ENCODE peak calls at places on chromosomes 2 and 18, in ten cellular contexts. One of them, this sample, is unnamed.

GRCh38 chr18:10197097-10197496 is 257.3 kb upstream of the APCDD1 start:
- DNase-seq in suprapubic skin: no peak
- DNase-seq in prostate gland: no peak
- DNase-seq in vagina: no peak
- DNase-seq in K562: no peak
- DNase-seq in HCT116: no peak
- DNase-seq in transverse colon: no peak
- DNase-seq in GM12891: no peak
- DNase-seq in GM12878: no peak
- DNase-seq in SK-N-SH: no peak
- DNase-seq in this sample: no peak

GRCh38 chr2:237742191-237742590 is 56.4 kb upstream of the RBM44 start:
- DNase-seq in suprapubic skin: no peak
- DNase-seq in SK-N-SH: no peak
- DNase-seq in prostate gland: no peak
- DNase-seq in GM12878: no peak
- DNase-seq in transverse colon: no peak
- DNase-seq in HCT116: no peak
- DNase-seq in K562: no peak
- DNase-seq in vagina: no peak
- DNase-seq in GM12891: no peak
- DNase-seq in this sample: no peak

GRCh38 chr2:102027036-102027702 is 35.4 kb downstream of the IL1R2 start:
- DNase-seq in prostate gland: no peak
- DNase-seq in transverse colon: no peak
- DNase-seq in vagina: no peak
- DNase-seq in HCT116: no peak
- DNase-seq in suprapubic skin: no peak
- DNase-seq in GM12891: no peak
- DNase-seq in K562: no peak
- DNase-seq in SK-N-SH: no peak
- DNase-seq in GM12878: no peak
- DNase-seq in this sample: no peak

GRCh38 chr2:43136862-43137261 is 89.5 kb downstream of the ZFP36L2 start:
- DNase-seq in GM12891: no peak
- DNase-seq in GM12878: no peak
- DNase-seq in suprapubic skin: no peak
- DNase-seq in SK-N-SH: peak
- DNase-seq in HCT116: no peak
- DNase-seq in vagina: no peak
- DNase-seq in K562: no peak
- DNase-seq in transverse colon: no peak
- DNase-seq in prostate gland: no peak
- DNase-seq in this sample: no peak

GRCh38 chr2:8487461-8487932 is 194.4 kb upstream of the ID2 start:
- DNase-seq in GM12891: no peak
- DNase-seq in vagina: no peak
- DNase-seq in transverse colon: no peak
- DNase-seq in SK-N-SH: no peak
- DNase-seq in K562: no peak
- DNase-seq in suprapubic skin: peak
- DNase-seq in prostate gland: no peak
- DNase-seq in GM12878: no peak
- DNase-seq in HCT116: no peak
- DNase-seq in this sample: no peak

GRCh38 chr2:29326926-29327325 is 211.7 kb downstream of the CLIP4 start:
- DNase-seq in prostate gland: no peak
- DNase-seq in SK-N-SH: no peak
- DNase-seq in GM12878: no peak
- DNase-seq in vagina: no peak
- DNase-seq in K562: no peak
- DNase-seq in suprapubic skin: no peak
- DNase-seq in transverse colon: no peak
- DNase-seq in HCT116: no peak
- DNase-seq in GM12891: no peak
- DNase-seq in this sample: no peak

GRCh38 chr2:181790716-181791649 is 100.5 kb upstream of the ITPRID2 start:
- DNase-seq in HCT116: peak
- DNase-seq in transverse colon: peak
- DNase-seq in suprapubic skin: no peak
- DNase-seq in prostate gland: no peak
- DNase-seq in GM12891: no peak
- DNase-seq in vagina: no peak
- DNase-seq in K562: no peak
- DNase-seq in SK-N-SH: no peak
- DNase-seq in GM12878: peak
- DNase-seq in this sample: no peak

GRCh38 chr2:210302326-210302725 is 12.6 kb downstream of the MYL1 start:
- DNase-seq in prostate gland: no peak
- DNase-seq in SK-N-SH: no peak
- DNase-seq in HCT116: no peak
- DNase-seq in vagina: no peak
- DNase-seq in transverse colon: no peak
- DNase-seq in GM12891: no peak
- DNase-seq in GM12878: no peak
- DNase-seq in K562: no peak
- DNase-seq in suprapubic skin: no peak
- DNase-seq in this sample: no peak

GRCh38 chr2:105775809-105776559 is 31.3 kb downstream of the NCK2 start:
- DNase-seq in K562: no peak
- DNase-seq in SK-N-SH: peak
- DNase-seq in prostate gland: no peak
- DNase-seq in GM12891: no peak
- DNase-seq in suprapubic skin: no peak
- DNase-seq in vagina: no peak
- DNase-seq in transverse colon: peak
- DNase-seq in HCT116: no peak
- DNase-seq in GM12878: no peak
- DNase-seq in this sample: no peak

GRCh38 chr18:74284501-74285004 is 7.2 kb downstream of the CYB5A start:
- DNase-seq in SK-N-SH: peak
- DNase-seq in HCT116: no peak
- DNase-seq in suprapubic skin: no peak
- DNase-seq in transverse colon: no peak
- DNase-seq in K562: no peak
- DNase-seq in GM12891: no peak
- DNase-seq in vagina: no peak
- DNase-seq in GM12878: no peak
- DNase-seq in prostate gland: no peak
- DNase-seq in this sample: no peak

GRCh38 chr2:14137643-14138042 is 494.9 kb upstream of the LRATD1 start:
- DNase-seq in suprapubic skin: no peak
- DNase-seq in prostate gland: no peak
- DNase-seq in vagina: no peak
- DNase-seq in K562: no peak
- DNase-seq in GM12891: no peak
- DNase-seq in GM12878: no peak
- DNase-seq in HCT116: no peak
- DNase-seq in transverse colon: no peak
- DNase-seq in SK-N-SH: no peak
- DNase-seq in this sample: no peak

GRCh38 chr2:53130441-53130943 is 637.1 kb upstream of the CHAC2 start:
- DNase-seq in suprapubic skin: no peak
- DNase-seq in vagina: no peak
- DNase-seq in HCT116: no peak
- DNase-seq in K562: no peak
- DNase-seq in GM12878: no peak
- DNase-seq in SK-N-SH: no peak
- DNase-seq in transverse colon: no peak
- DNase-seq in prostate gland: no peak
- DNase-seq in GM12891: no peak
- DNase-seq in this sample: no peak

DNA sequence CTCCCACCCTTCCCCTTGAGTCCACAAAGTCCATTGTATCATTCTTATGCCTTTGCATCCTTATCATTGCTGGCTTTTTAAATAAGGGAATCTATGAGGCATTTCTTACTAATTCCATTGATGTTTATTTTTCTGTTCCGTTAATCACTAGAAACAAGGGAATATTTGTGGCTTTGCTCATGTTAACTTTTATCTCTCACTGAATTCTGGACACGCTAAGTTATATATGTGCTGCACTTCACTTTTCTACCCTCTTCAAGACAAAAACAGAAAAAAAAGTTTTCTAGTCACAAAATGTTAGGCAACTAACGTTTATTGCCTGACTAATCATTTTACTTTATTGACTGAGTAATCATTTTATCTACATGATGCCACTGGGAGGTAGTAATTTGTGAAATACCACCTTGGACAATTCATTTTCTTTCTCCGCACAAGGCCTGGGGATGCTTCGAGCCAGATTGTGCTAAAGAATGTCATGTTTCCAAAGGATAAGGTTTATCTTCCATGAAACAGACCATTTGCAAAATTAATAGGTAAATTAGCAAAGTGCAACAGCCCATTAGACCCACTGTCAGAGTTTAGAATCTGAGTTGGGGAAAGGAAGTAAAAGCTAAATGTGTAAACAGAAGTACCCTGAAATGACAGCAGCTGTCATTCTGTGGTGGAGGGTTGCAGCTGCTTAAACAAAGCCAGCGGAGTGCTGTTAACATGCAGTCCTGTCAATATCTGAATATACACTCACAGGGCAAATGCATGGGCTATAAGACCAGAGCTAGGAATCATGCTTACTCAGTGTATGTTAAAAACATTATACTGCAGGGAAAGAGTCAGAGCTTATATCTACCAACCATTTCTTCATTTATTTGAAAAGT is 658.7 kb downstream of the CNTNAP5 start:
- DNase-seq in HCT116: no peak
- DNase-seq in prostate gland: no peak
- DNase-seq in GM12891: no peak
- DNase-seq in suprapubic skin: no peak
- DNase-seq in GM12878: no peak
- DNase-seq in SK-N-SH: no peak
- DNase-seq in transverse colon: no peak
- DNase-seq in K562: no peak
- DNase-seq in vagina: no peak
- DNase-seq in this sample: no peak
- TF ChIP-seq POLR2AphosphoS5 in HCT116: no peak
- TF ChIP-seq POLR2AphosphoS5 in prostate gland: no peak
- TF ChIP-seq POLR2AphosphoS5 in GM12891: no peak
- TF ChIP-seq POLR2AphosphoS5 in suprapubic skin: no peak
- TF ChIP-seq POLR2AphosphoS5 in GM12878: no peak
- TF ChIP-seq POLR2AphosphoS5 in SK-N-SH: no peak
- TF ChIP-seq POLR2AphosphoS5 in transverse colon: no peak
- TF ChIP-seq POLR2AphosphoS5 in K562: no peak
- TF ChIP-seq POLR2AphosphoS5 in vagina: no peak
- TF ChIP-seq POLR2AphosphoS5 in this sample: no peak

GRCh38 chr2:20450201-20451108 is 3.6 kb downstream of the RHOB start:
- DNase-seq in prostate gland: peak
- DNase-seq in SK-N-SH: peak
- DNase-seq in transverse colon: peak
- DNase-seq in vagina: peak
- DNase-seq in GM12891: no peak
- DNase-seq in HCT116: no peak
- DNase-seq in K562: no peak
- DNase-seq in GM12878: no peak
- DNase-seq in suprapubic skin: peak
- DNase-seq in this sample: no peak

GRCh38 chr2:20447437-20448245 is 767 bp downstream of the RHOB start:
- DNase-seq in suprapubic skin: peak
- DNase-seq in HCT116: no peak
- DNase-seq in prostate gland: no peak
- DNase-seq in K562: no peak
- DNase-seq in GM12891: peak
- DNase-seq in SK-N-SH: peak
- DNase-seq in GM12878: no peak
- DNase-seq in vagina: peak
- DNase-seq in transverse colon: peak
- DNase-seq in this sample: no peak

GRCh38 chr2:20449501-20450200 is 2.8 kb downstream of the RHOB start:
- DNase-seq in prostate gland: no peak
- DNase-seq in HCT116: no peak
- DNase-seq in vagina: peak
- DNase-seq in transverse colon: no peak
- DNase-seq in suprapubic skin: no peak
- DNase-seq in K562: no peak
- DNase-seq in SK-N-SH: no peak
- DNase-seq in GM12878: no peak
- DNase-seq in GM12891: no peak
- DNase-seq in this sample: no peak

GRCh38 chr2:20446917-20447436 is at the start of gene RHOB:
- DNase-seq in GM12891: peak
- DNase-seq in K562: peak
- DNase-seq in GM12878: peak
- DNase-seq in SK-N-SH: peak
- DNase-seq in transverse colon: peak
- DNase-seq in HCT116: peak
- DNase-seq in prostate gland: peak
- DNase-seq in suprapubic skin: peak
- DNase-seq in vagina: peak
- DNase-seq in this sample: peak

GRCh38 chr2:20448246-20449046 is 1.6 kb downstream of the RHOB start:
- DNase-seq in transverse colon: no peak
- DNase-seq in prostate gland: no peak
- DNase-seq in GM12878: no peak
- DNase-seq in K562: no peak
- DNase-seq in SK-N-SH: no peak
- DNase-seq in suprapubic skin: peak
- DNase-seq in GM12891: no peak
- DNase-seq in HCT116: no peak
- DNase-seq in vagina: peak
- DNase-seq in this sample: no peak
- TF ChIP-seq POLR2AphosphoS5 in transverse colon: peak
- TF ChIP-seq POLR2AphosphoS5 in prostate gland: peak
- TF ChIP-seq POLR2AphosphoS5 in GM12878: no peak
- TF ChIP-seq POLR2AphosphoS5 in K562: no peak
- TF ChIP-seq POLR2AphosphoS5 in SK-N-SH: no peak
- TF ChIP-seq POLR2AphosphoS5 in suprapubic skin: peak
- TF ChIP-seq POLR2AphosphoS5 in GM12891: no peak
- TF ChIP-seq POLR2AphosphoS5 in HCT116: no peak
- TF ChIP-seq POLR2AphosphoS5 in vagina: no peak
- TF ChIP-seq POLR2AphosphoS5 in this sample: peak

DNA sequence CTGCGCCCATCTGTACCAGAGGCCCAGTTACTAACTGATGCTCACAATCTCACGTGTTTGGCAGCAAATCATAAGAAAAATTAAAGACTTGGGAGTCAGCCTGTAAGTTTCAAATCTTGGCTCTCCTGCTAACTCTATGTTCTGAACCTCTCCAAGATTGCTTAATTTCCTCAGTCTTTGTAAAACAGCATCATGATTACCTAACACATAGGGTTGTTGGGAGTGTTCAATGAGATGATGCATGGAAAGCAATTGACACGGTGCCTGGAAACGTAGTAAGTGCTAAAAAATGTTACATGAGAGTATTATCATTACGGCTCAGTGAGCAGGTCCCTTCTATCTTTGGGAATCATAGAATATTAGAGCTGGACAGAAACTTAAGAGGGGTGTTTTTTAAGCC is 497.6 kb upstream of the TCF4 start:
- DNase-seq in vagina: no peak
- DNase-seq in GM12891: no peak
- DNase-seq in SK-N-SH: no peak
- DNase-seq in prostate gland: no peak
- DNase-seq in suprapubic skin: no peak
- DNase-seq in transverse colon: peak
- DNase-seq in K562: no peak
- DNase-seq in GM12878: no peak
- DNase-seq in HCT116: no peak
- DNase-seq in this sample: no peak
- TF ChIP-seq POLR2AphosphoS5 in vagina: no peak
- TF ChIP-seq POLR2AphosphoS5 in GM12891: no peak
- TF ChIP-seq POLR2AphosphoS5 in SK-N-SH: no peak
- TF ChIP-seq POLR2AphosphoS5 in prostate gland: no peak
- TF ChIP-seq POLR2AphosphoS5 in suprapubic skin: no peak
- TF ChIP-seq POLR2AphosphoS5 in transverse colon: peak
- TF ChIP-seq POLR2AphosphoS5 in K562: no peak
- TF ChIP-seq POLR2AphosphoS5 in GM12878: no peak
- TF ChIP-seq POLR2AphosphoS5 in HCT116: no peak
- TF ChIP-seq POLR2AphosphoS5 in this sample: no peak

GRCh38 chr2:168429988-168430387 is 26.1 kb upstream of the CERS6 start:
- DNase-seq in prostate gland: no peak
- DNase-seq in vagina: no peak
- DNase-seq in HCT116: no peak
- DNase-seq in SK-N-SH: no peak
- DNase-seq in GM12891: no peak
- DNase-seq in transverse colon: no peak
- DNase-seq in K562: peak
- DNase-seq in suprapubic skin: no peak
- DNase-seq in GM12878: no peak
- DNase-seq in this sample: no peak
- TF ChIP-seq POLR2AphosphoS5 in prostate gland: no peak
- TF ChIP-seq POLR2AphosphoS5 in vagina: no peak
- TF ChIP-seq POLR2AphosphoS5 in HCT116: no peak
- TF ChIP-seq POLR2AphosphoS5 in SK-N-SH: no peak
- TF ChIP-seq POLR2AphosphoS5 in GM12891: no peak
- TF ChIP-seq POLR2AphosphoS5 in transverse colon: no peak
- TF ChIP-seq POLR2AphosphoS5 in K562: no peak
- TF ChIP-seq POLR2AphosphoS5 in suprapubic skin: no peak
- TF ChIP-seq POLR2AphosphoS5 in GM12878: no peak
- TF ChIP-seq POLR2AphosphoS5 in this sample: no peak

This sample was measured in GM12892.